ENCODE peak calls at places on chromosome 12, in six cellular contexts. L is A549, C is fibroblast of lung, A is mucosa of descending colon, J is AG09309, D is RWPE2. K is an unnamed sample.

GRCh38 chr12:6426882-6427671 is 17.7 kb upstream of the CD27 start:
- DNase-seq in L (no peak), C (no peak), A (peak), J (no peak), D (peak), K (no peak)

GRCh38 chr12:24071842-24072241 is 122.4 kb upstream of the SOX5 start:
- DNase-seq in L (no peak), C (no peak), A (no peak), J (no peak), D (no peak), K (no peak)

GRCh38 chr12:14934511-14934910 is 3.8 kb downstream of the ERP27 start:
- DNase-seq in L (no peak), C (no peak), A (no peak), J (no peak), D (no peak), K (no peak)

GRCh38 chr12:43550831-43551270 is 1.2 kb downstream of the ADAMTS20 start:
- DNase-seq in L (no peak), C (peak), A (no peak), J (no peak), D (no peak), K (no peak)

GRCh38 chr12:129538137-129538536 is 365.7 kb downstream of the TMEM132D start:
- DNase-seq in L (no peak), C (no peak), A (no peak), J (no peak), D (no peak), K (no peak)

GRCh38 chr12:60494249-60494648 is 898.4 kb downstream of the SLC16A7 start:
- DNase-seq in L (peak), C (peak), A (no peak), J (peak), D (no peak), K (peak)

GRCh38 chr12:65495233-65495632 is 216.8 kb downstream of the MSRB3 start:
- DNase-seq in L (peak), C (peak), A (no peak), J (no peak), D (no peak), K (peak)

GRCh38 chr12:27426743-27427142 is 19.8 kb upstream of the SMCO2 start:
- DNase-seq in L (no peak), C (no peak), A (no peak), J (no peak), D (no peak), K (no peak)

GRCh38 chr12:87931764-87932163 is 97.4 kb downstream of the C12orf50 start:
- DNase-seq in L (no peak), C (peak), A (no peak), J (no peak), D (no peak), K (no peak)

GRCh38 chr12:56487448-56488040 is 417 bp downstream of the GLS2 start:
- DNase-seq in L (no peak), C (no peak), A (peak), J (no peak), D (no peak), K (no peak)

GRCh38 chr12:25388216-25388615 is 137.5 kb upstream of the KRAS start:
- DNase-seq in L (no peak), C (no peak), A (no peak), J (no peak), D (no peak), K (peak)

GRCh38 chr12:26231930-26232329 is 36.6 kb downstream of the SSPN start:
- DNase-seq in L (no peak), C (peak), A (no peak), J (no peak), D (no peak), K (no peak)

GRCh38 chr12:66409195-66409871 is 107.0 kb downstream of the HELB start:
- DNase-seq in L (no peak), C (peak), A (no peak), J (peak), D (no peak), K (peak)

GRCh38 chr12:97535582-97535981 is 73.0 kb downstream of the RMST start:
- DNase-seq in L (no peak), C (no peak), A (no peak), J (no peak), D (no peak), K (no peak)

GRCh38 chr12:38926501-38926900 is 21.1 kb upstream of the CPNE8 start:
- DNase-seq in L (no peak), C (no peak), A (no peak), J (no peak), D (no peak), K (no peak)

GRCh38 chr12:38915783-38916182 is 10.4 kb upstream of the CPNE8 start:
- DNase-seq in L (no peak), C (no peak), A (no peak), J (no peak), D (no peak), K (no peak)

GRCh38 chr12:38919191-38919590 is 13.8 kb upstream of the CPNE8 start:
- DNase-seq in L (no peak), C (no peak), A (no peak), J (no peak), D (no peak), K (no peak)

GRCh38 chr12:38921025-38921677 is 15.8 kb upstream of the CPNE8 start:
- DNase-seq in L (peak), C (no peak), A (no peak), J (peak), D (no peak), K (peak)
- TF ChIP-seq CTCF in L (peak), C (no peak), A (no peak), J (peak), D (peak), K (peak)

GRCh38 chr12:50102186-50102585 is 1.6 kb upstream of the GPD1 start:
- DNase-seq in L (no peak), C (no peak), A (no peak), J (no peak), D (no peak), K (no peak)

GRCh38 chr12:50103351-50103750 is 457 bp upstream of the GPD1 start:
- DNase-seq in L (no peak), C (no peak), A (no peak), J (no peak), D (no peak), K (no peak)

GRCh38 chr12:50104614-50105366 is 982 bp downstream of the GPD1 start:
- DNase-seq in L (no peak), C (no peak), A (no peak), J (no peak), D (no peak), K (no peak)

GRCh38 chr12:50102648-50103309 is 1.0 kb upstream of the GPD1 start:
- DNase-seq in L (no peak), C (no peak), A (no peak), J (no peak), D (no peak), K (no peak)

GRCh38 chr12:50103767-50104321 is at the start of gene GPD1:
- DNase-seq in L (no peak), C (peak), A (peak), J (no peak), D (no peak), K (no peak)
- TF ChIP-seq CTCF in L (no peak), C (no peak), A (no peak), J (no peak), D (no peak), K (peak)

DNA sequence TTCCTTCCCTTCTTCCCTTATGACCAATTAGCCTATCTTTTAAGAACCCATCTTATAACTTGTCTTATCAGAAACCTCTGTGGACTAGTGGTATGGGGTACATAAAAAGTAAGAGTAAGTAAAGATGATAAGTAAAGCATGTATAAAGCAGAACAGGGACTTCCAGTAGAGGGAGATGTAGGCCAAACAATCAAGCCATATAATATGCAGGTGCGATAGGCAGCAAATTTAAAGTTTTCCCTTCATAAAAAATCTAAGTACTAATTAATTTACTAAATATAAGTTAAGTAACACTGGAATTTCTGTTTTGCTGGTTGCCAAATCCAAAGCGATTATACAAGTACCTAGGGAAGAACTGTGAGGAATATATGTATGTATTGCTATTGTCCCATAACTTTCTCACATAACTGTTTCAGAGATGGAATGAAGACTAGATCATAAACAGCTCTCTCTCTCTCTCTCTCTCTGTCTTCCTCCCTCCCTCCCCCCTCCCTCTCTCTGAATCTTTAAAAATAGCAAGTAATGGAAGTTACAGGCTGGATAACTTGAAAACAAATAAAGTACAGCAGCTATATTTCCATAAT is 25.7 kb downstream of the METTL25 start:
- DNase-seq in L (no peak), C (peak), A (no peak), J (no peak), D (no peak), K (peak)
- TF ChIP-seq CTCF in L (peak), C (peak), A (no peak), J (peak), D (peak), K (peak)

DNA sequence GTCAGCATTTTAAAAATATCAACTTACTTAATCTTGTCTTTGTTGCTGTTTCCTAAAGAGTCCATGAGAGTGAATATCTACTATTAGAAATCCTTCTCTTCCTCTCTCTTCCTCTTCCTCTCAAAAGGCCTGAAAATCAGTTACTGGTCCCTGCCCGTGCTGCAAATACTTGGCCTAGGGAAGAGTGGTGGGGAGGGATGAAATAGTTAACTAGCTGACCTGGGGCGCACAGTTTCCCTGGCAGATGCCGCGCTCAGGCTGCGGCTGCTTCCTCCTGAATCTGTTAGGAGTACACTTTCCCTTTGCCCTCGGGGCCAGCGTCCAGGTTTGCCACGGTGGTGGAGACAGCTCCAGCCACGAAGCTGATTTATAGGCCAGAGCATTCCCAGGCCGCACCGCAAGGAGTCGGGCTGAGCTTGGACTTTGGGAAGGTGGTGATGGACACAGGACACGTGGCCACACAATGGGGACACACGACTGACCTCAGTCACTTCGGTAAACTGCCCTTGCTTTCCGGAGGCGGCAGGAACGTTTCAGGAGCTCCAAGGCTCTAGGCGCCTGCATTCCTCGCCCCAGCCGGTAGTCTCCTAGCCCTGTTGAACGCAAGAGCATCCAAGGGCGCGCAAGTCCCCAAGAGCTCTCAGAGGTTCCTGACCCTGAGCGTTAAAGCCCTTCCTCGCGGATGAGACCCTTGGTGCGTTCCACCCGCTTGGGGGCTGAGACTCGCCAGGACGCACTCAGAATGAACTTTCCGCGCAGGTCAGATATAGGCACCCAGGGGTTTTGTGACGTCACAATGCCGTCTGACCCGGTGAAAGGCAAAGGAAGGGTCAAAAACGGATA is 7.1 kb upstream of the ASCL1 start:
- DNase-seq in L (no peak), C (no peak), A (no peak), J (no peak), D (no peak), K (no peak)
- TF ChIP-seq CTCF in L (no peak), C (no peak), A (no peak), J (no peak), D (no peak), K (no peak)

DNA sequence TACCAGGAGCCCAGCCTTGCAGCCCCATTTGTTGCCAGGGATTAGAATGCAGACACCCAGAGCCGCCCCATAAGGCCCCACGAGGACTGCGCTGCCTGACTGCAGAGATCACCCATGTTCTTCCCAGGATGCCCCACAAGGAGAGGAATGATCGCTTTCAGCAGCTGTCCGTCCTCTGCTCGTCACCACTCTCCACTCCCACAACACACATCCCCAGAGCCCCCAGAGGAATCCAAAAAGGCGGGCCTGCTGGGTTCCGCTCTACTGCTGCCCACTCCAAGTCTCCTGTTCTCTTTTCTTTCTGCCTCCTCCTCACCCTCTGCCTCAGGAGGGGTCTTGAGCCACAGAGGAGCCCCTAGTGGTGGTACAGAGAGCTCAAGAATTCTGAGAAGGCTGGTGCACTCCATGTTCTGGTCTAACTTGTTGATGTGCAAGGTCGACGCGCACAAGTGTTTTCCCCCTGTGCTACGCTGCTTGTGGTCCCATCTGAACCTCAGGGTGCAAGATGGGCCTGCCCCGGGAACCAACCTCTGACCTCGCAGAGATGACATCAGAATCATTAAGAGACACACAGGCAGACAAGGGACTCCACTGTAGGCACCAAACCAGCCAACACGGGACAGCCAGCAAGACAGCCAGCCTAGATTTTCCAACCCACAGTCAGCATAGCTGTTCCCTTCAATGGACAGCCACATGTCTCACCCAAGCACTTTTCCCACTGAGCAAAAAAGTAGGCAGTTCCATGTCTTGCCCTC is 30.0 kb downstream of the PXN start:
- DNase-seq in L (peak), C (no peak), A (no peak), J (no peak), D (no peak), K (no peak)
- TF ChIP-seq CTCF in L (no peak), C (peak), A (no peak), J (peak), D (no peak), K (peak)

K was measured in astrocyte of the cerebellum.